ENCODE peak calls at places on chromosomes 3 and 15, in four cellular contexts. S is A549, F is astrocyte, A is OCI-LY7. I is an unnamed sample.
A peak's percentile ranks its signal among the peaks of the same experiment; 100 is the strongest.

GRCh38 chr15:73564255-73564654 is 68.9 kb downstream of the NPTN start:
- DNase-seq in S (no peak), F (peak; percentile 59), A (no peak), I (no peak)

GRCh38 chr3:57095361-57095760 is 34.9 kb downstream of the SPATA12 start:
- DNase-seq in S (no peak), F (no peak), A (no peak), I (no peak)

GRCh38 chr3:13420051-13420816 is at the start of gene NUP210:
- DNase-seq in S (peak; percentile 64), F (no peak), A (peak; percentile 88), I (peak; percentile 78)

GRCh38 chr3:184737063-184737462 is 25.2 kb upstream of the MAGEF1 start:
- DNase-seq in S (no peak), F (no peak), A (no peak), I (no peak)

GRCh38 chr3:12998648-12999047 is 74.6 kb downstream of the IQSEC1 start:
- DNase-seq in S (no peak), F (no peak), A (no peak), I (no peak)

GRCh38 chr3:141366285-141367037 is 1.8 kb upstream of the ZBTB38 start:
- DNase-seq in S (peak; percentile 58), F (peak; percentile 99), A (no peak), I (no peak)

GRCh38 chr15:68151277-68151676 is 53.9 kb downstream of the CALML4 start:
- DNase-seq in S (no peak), F (peak; percentile 4), A (no peak), I (no peak)

GRCh38 chr3:74531491-74531890 is 83.0 kb downstream of the CNTN3 start:
- DNase-seq in S (no peak), F (no peak), A (no peak), I (no peak)

GRCh38 chr3:130395916-130396315 is 50.4 kb downstream of the COL6A5 start:
- DNase-seq in S (peak; percentile 1), F (peak; percentile 23), A (no peak), I (no peak)

GRCh38 chr3:120640231-120640630 is 41.8 kb downstream of the HGD start:
- DNase-seq in S (no peak), F (no peak), A (no peak), I (no peak)

GRCh38 chr3:50445919-50446318 is 57.5 kb downstream of the CACNA2D2 start:
- DNase-seq in S (no peak), F (no peak), A (no peak), I (no peak)

GRCh38 chr3:58422756-58423324 is 10.8 kb downstream of the PDHB start:
- DNase-seq in S (peak; percentile 7), F (no peak), A (no peak), I (no peak)

GRCh38 chr3:66413151-66413751 is 87.6 kb downstream of the LRIG1 start:
- DNase-seq in S (no peak), F (peak; percentile 98), A (no peak), I (no peak)

GRCh38 chr15:101359365-101359947 is 64.4 kb upstream of the SNRPA1 start:
- DNase-seq in S (peak; percentile 31), F (no peak), A (no peak), I (no peak)

GRCh38 chr3:154981201-154981600 is 98.9 kb upstream of the MME start:
- DNase-seq in S (no peak), F (no peak), A (no peak), I (no peak)

GRCh38 chr15:95278532-95279265 is 1047.3 kb downstream of the MCTP2 start:
- DNase-seq in S (no peak), F (no peak), A (no peak), I (no peak)

GRCh38 chr15:58549013-58549779 is 117.4 kb downstream of the LIPC start:
- DNase-seq in S (no peak), F (no peak), A (no peak), I (no peak)

GRCh38 chr15:68154923-68155559 is 50.1 kb downstream of the CALML4 start:
- DNase-seq in S (peak; percentile 39), F (peak; percentile 40), A (peak; percentile 72), I (peak; percentile 33)

GRCh38 chr3:23760325-23760724 is 45.4 kb upstream of the UBE2E1 start:
- DNase-seq in S (no peak), F (no peak), A (peak; percentile 79), I (no peak)

GRCh38 chr3:126119008-126119675 is 35.2 kb upstream of the SLC41A3 start:
- DNase-seq in S (no peak), F (no peak), A (no peak), I (no peak)

GRCh38 chr3:16374047-16375019 is 109.3 kb downstream of the OXNAD1 start:
- DNase-seq in S (no peak), F (no peak), A (peak; percentile 80), I (no peak)

GRCh38 chr15:66046751-66047150 is 177.5 kb downstream of the RAB11A start:
- DNase-seq in S (no peak), F (no peak), A (peak; percentile 14), I (no peak)

GRCh38 chr3:58535531-58536500 is 1.2 kb downstream of the ACOX2 start:
- DNase-seq in S (no peak), F (no peak), A (no peak), I (no peak)

GRCh38 chr3:125220183-125220582 is 7.6 kb upstream of the SLC12A8 start:
- DNase-seq in S (no peak), F (no peak), A (no peak), I (no peak)

DNA sequence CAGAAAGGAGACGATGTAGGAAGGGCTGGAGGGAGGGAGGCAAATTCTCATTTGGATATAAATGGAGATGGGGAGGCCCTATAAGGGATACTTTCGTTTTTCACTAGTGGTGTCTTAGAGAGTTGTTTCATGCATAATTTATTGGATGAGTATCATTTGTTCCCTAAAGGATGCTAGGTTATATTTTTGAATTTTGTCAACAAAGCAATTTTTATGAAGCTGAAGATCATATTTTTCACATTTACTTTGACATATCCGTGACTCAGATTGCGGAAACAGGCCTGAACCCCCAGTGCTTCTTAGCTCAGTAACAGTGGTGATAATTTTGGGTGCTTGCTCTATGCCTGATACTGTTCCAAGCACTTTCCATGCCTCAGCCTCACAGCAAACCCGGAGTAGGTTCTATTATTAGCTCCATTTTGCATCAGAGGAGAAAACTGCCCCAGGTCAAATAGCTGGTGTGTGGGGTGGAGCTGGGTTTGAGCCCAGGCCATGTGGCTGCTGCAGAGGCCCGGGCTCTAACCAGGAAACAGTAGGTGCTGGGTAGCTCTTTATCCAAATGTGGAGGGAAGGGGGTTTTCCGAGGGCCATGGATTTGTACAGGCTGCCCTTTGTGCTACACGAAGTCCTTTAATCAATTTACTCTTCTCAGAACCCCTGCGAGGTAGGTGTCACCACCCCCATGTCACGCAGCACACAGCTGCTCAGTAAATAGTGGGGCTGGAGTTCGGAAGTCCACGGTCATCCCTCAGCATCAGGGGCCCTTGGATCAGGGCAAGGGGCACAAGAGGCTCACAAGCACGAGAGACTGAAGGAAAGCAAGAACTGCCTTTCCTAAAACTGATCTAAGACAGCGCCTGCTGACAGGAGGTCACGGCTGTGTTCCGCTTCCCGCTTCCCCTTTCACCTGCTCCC is 99.1 kb downstream of the SLC49A4 start:
- DNase-seq in S (no peak), F (no peak), A (no peak), I (no peak)
- H3K4me2 ChIP-seq in S (no peak overlapping the region), F (no peak overlapping the region), A (no peak overlapping the region), I (no peak overlapping the region)

DNA sequence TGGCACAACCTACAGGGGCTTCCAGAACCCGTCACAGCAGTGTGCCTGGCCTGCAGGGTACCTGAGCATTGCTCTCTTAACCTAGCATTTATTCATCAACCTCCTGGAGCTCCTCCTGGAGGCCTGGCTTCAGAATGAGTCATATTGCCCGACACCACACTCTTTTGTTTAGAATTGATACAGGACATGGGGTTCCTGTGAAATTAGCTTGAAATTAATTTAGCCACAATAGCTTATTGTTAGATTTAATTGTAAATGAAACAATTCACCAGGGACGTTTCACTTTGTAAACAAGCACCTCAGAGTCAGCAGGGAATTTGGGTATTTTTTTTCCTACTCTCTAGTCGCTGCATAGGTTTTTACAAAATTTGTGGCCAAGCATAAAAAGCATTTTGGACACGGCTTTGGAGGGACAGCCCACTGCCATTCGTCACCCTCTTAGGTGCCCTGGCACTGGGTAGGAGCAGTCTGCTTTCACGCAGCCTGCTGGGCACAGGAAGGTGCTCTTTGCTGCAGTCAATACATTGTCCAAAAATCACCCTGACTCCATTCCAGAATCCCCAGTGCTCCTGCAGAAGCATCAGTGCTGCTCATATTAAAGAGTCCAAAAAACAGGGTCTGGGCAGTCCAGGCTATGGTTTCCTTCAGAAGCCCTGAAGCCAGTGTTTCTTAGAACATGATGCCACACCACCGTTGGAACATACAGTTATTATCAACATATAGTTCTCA is 60.8 kb upstream of the MEF2A start:
- DNase-seq in S (no peak), F (peak; percentile 40), A (peak; percentile 49), I (no peak)
- H3K4me2 ChIP-seq in S (no peak overlapping the region), F (peak overlapping the region; percentile 18), A (peak overlapping the region; percentile 58), I (no peak overlapping the region)

DNA sequence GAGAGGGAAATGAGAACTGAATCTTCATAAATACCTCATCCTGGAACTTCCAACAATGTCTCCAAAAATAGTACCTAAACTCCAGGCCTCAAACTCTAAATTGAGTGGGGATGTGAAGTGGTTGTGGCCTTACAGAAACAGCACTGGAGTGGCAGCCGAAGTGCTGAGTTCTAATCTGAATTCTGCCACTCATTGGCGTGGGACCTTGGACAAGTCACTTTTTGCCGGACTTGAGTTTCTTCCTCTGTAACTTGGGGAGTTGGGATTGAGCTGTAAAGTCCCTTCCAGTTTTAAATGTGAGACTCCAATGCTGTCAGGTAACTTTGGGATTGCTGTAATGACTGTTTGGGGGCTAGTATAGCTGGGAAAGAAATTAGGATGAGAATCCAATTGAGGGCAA is 10.1 kb upstream of the SRP14 start:
- DNase-seq in S (no peak), F (no peak), A (no peak), I (no peak)
- H3K4me2 ChIP-seq in S (no peak overlapping the region), F (no peak overlapping the region), A (no peak overlapping the region), I (peak overlapping the region; percentile 23)

GRCh38 chr3:176935524-176935923 is 261.8 kb downstream of the TBL1XR1 start:
- DNase-seq in S (no peak), F (no peak), A (no peak), I (no peak)

GRCh38 chr3:176934698-176935097 is 262.6 kb downstream of the TBL1XR1 start:
- DNase-seq in S (no peak), F (no peak), A (no peak), I (no peak)

GRCh38 chr3:176933704-176934103 is 263.6 kb downstream of the TBL1XR1 start:
- DNase-seq in S (no peak), F (no peak), A (no peak), I (no peak)

GRCh38 chr3:176930942-176931341 is 266.3 kb downstream of the TBL1XR1 start:
- DNase-seq in S (no peak), F (no peak), A (no peak), I (no peak)

DNA sequence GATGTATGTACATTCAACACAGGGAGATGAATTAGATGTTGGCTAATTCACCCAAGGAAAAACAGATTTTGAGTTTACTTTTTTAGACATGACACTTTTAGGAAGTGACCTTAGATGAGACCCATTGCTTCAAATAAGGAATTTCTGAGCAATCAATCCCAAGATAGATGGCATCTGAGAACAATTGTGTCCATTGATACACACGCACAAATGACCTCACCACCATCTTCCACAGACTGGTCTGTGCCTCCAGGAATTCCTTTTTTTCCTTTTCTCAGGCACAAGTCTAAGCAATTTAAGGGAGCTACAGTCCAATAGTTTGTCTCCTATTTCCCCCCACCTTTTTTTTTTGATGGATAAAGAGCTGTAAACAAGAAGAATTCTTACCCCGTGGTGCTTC is 265.3 kb downstream of the TBL1XR1 start:
- DNase-seq in S (no peak), F (no peak), A (no peak), I (no peak)
- H3K4me2 ChIP-seq in S (no peak overlapping the region), F (no peak overlapping the region), A (no peak overlapping the region), I (no peak overlapping the region)

I was measured in DND-41.